ENCODE peak calls at places on chromosomes 5 and 9, in eight cellular contexts. K is Panc1, Q is stomach, G is HL-60, A is HepG2, O is sigmoid colon, H is suprapubic skin, J is spleen. Y is an unnamed sample.

GRCh38 chr5:149937610-149938009 is 7.0 kb downstream of the PDE6A start:
- DNase-seq in K (no peak), Q (no peak), G (no peak), A (no peak), O (no peak), H (no peak), J (no peak), Y (no peak)

GRCh38 chr9:132671620-132672412 is 1.6 kb downstream of the GTF3C4 start:
- DNase-seq in K (no peak), Q (no peak), G (no peak), A (no peak), O (no peak), H (no peak), J (no peak), Y (no peak)

GRCh38 chr5:98314262-98314661 is 459.2 kb upstream of the RGMB start:
- DNase-seq in K (peak; percentile 60), Q (no peak), G (no peak), A (no peak), O (no peak), H (no peak), J (no peak), Y (no peak)

GRCh38 chr5:86679529-86679928 is 61.8 kb downstream of the COX7C start:
- DNase-seq in K (peak; percentile 7), Q (peak; percentile 29), G (peak; percentile 1), A (peak; percentile 45), O (peak; percentile 67), H (no peak), J (no peak), Y (no peak)

GRCh38 chr9:129587487-129588262 is 33.2 kb downstream of the C9orf50 start:
- DNase-seq in K (no peak), Q (no peak), G (no peak), A (no peak), O (no peak), H (no peak), J (no peak), Y (no peak)

GRCh38 chr9:34575775-34576592 is 13.5 kb downstream of the CNTFR start:
- DNase-seq in K (no peak), Q (no peak), G (no peak), A (no peak), O (no peak), H (no peak), J (no peak), Y (no peak)

GRCh38 chr5:119876522-119876921 is 247.2 kb downstream of the FAM170A start:
- DNase-seq in K (no peak), Q (no peak), G (no peak), A (no peak), O (no peak), H (no peak), J (no peak), Y (no peak)

GRCh38 chr5:160831801-160832200 is 20.2 kb downstream of the ATP10B start:
- DNase-seq in K (no peak), Q (no peak), G (no peak), A (no peak), O (no peak), H (no peak), J (no peak), Y (no peak)

GRCh38 chr9:122318284-122318683 is 52.5 kb upstream of the PTGS1 start:
- DNase-seq in K (no peak), Q (no peak), G (no peak), A (no peak), O (peak; percentile 85), H (no peak), J (no peak), Y (no peak)

GRCh38 chr9:121399883-121400607 is 30.0 kb upstream of the STOM start:
- DNase-seq in K (peak; percentile 53), Q (no peak), G (peak; percentile 44), A (peak; percentile 69), O (no peak), H (no peak), J (no peak), Y (no peak)

GRCh38 chr9:28212979-28213378 is 639.7 kb upstream of the C9orf72 start:
- DNase-seq in K (peak; percentile 8), Q (no peak), G (no peak), A (peak; percentile 86), O (no peak), H (no peak), J (no peak), Y (no peak)

GRCh38 chr5:72453260-72453775 is 53.9 kb downstream of the ZNF366 start:
- DNase-seq in K (no peak), Q (no peak), G (no peak), A (no peak), O (no peak), H (no peak), J (no peak), Y (no peak)

GRCh38 chr5:173051746-173052145 is 4.4 kb upstream of the CREBRF start:
- DNase-seq in K (no peak), Q (no peak), G (no peak), A (no peak), O (no peak), H (no peak), J (no peak), Y (no peak)

GRCh38 chr9:75086443-75087278 is 1.3 kb downstream of the NMRK1 start:
- DNase-seq in K (no peak), Q (peak; percentile 42), G (peak; percentile 35), A (peak; percentile 39), O (no peak), H (no peak), J (peak; percentile 78), Y (no peak)

GRCh38 chr5:137833463-137833862 is 34.2 kb upstream of the MYOT start:
- DNase-seq in K (peak; percentile 70), Q (no peak), G (no peak), A (peak; percentile 64), O (no peak), H (no peak), J (no peak), Y (no peak)

DNA sequence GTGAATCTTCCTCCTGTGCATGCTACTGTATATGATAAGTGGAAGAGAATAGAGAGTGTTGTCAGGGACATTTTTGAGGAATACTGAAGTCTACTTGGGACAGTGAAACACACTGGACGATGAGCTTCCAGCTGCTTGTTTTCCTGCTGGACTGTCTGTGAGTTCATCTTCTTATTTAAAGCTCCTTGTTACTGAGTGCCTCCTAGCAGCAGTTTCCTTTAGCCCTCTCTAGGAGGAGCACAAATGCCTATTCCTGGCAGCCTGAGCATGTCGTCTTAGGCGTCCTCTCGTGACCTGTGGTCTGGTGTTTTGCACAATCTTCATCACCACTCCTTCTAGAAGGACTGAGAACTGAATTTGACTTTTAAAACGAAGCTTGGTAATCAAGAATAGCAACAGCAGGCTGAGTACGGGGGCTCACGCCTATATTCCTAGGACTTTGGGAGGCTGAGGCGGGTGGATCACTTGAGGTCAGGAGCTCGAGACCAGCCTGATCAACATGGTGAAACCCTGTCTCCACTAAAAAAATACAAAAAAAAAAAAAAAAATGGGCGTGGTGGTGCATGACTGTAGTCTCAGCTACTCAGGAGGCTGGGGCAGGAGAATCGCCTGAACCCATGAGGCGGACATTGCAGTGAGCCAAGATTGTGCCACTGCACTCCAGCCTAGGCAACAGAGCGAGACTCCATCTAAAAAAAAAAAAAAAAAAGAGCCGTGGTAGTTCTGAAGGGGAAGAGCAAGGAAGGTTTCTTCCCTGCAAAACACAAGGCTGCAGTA is 44.0 kb downstream of the ANKRD33B start:
- DNase-seq in K (no peak), Q (no peak), G (peak; percentile 93), A (no peak), O (peak; percentile 80), H (peak; percentile 78), J (no peak), Y (no peak)
- TF ChIP-seq POLR2AphosphoS5 in K (no peak), Q (peak; percentile 70), G (no peak), A (no peak), O (no peak), H (no peak), J (no peak), Y (peak; percentile 28)

GRCh38 chr9:81980568-81980967 is 8.0 kb upstream of the SPATA31D1 start:
- DNase-seq in K (no peak), Q (no peak), G (no peak), A (no peak), O (no peak), H (no peak), J (no peak), Y (no peak)
- H3K4me3 ChIP-seq in K (no peak overlapping the region), Q (no peak overlapping the region), G (no peak overlapping the region), A (no peak overlapping the region), O (no peak overlapping the region), H (no peak overlapping the region), J (no peak overlapping the region), Y (no peak overlapping the region)

GRCh38 chr9:109379513-109379912 is 58.7 kb upstream of the EPB41L4B start:
- DNase-seq in K (no peak), Q (peak; percentile 43), G (no peak), A (no peak), O (no peak), H (no peak), J (no peak), Y (no peak)

GRCh38 chr9:109382182-109382581 is 61.3 kb upstream of the EPB41L4B start:
- DNase-seq in K (no peak), Q (no peak), G (no peak), A (no peak), O (no peak), H (no peak), J (no peak), Y (no peak)

GRCh38 chr9:109382585-109382984 is 61.7 kb upstream of the EPB41L4B start:
- DNase-seq in K (no peak), Q (no peak), G (no peak), A (no peak), O (no peak), H (no peak), J (no peak), Y (no peak)

GRCh38 chr9:109381011-109381729 is 60.3 kb upstream of the EPB41L4B start:
- DNase-seq in K (no peak), Q (no peak), G (no peak), A (peak; percentile 38), O (no peak), H (no peak), J (no peak), Y (no peak)

GRCh38 chr9:109378316-109378715 is 57.5 kb upstream of the EPB41L4B start:
- DNase-seq in K (no peak), Q (no peak), G (no peak), A (no peak), O (peak; percentile 27), H (no peak), J (no peak), Y (no peak)
- H3K27ac ChIP-seq in K (no peak overlapping the region), Q (no peak overlapping the region), G (no peak overlapping the region), A (no peak overlapping the region), O (no peak overlapping the region), H (no peak overlapping the region), J (no peak overlapping the region), Y (no peak overlapping the region)

DNA sequence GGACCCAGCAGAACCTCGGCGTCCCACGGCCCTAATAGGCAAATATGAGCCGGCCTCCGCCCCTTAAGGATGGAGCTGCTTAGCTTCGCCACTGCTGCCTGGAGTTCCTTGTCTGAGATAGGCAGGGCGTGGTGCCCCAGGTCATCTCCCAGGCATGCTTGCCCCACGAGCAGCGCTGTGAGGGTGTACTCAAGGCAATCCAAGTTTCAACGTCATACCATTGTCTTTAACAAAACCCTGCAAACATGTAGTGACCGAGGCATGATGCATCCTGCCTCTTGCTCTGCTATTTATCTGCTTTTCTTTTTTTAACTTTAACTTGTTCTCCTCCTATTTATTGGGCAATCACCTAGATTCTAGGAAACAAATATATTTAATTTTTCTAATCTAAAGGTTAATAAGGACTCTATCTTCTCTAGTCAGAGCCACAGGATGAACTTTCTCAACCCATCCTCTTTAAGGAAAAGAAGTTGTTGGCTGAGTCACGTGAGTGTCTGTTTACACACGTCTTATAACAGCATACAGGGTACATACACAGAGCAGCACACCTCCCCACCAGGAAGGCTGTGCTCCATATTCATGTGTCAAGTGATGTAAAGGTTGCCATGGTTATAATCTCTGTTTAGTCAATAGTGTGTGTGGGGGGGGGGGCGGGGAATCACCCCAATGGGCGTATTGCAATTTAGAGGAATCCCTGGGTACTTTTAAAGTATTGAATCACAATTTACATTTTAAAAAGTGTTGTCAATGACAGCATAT is 27.3 kb upstream of the ZSWIM6 start:
- DNase-seq in K (peak; percentile 94), Q (peak; percentile 75), G (no peak), A (peak; percentile 54), O (no peak), H (no peak), J (no peak), Y (no peak)
- TF ChIP-seq POLR2AphosphoS5 in K (no peak), Q (peak; percentile 48), G (no peak), A (no peak), O (no peak), H (no peak), J (no peak), Y (no peak)